ENCODE peak calls at places on chromosome 10, in six cellular contexts. One of them, this sample, is unnamed.

GRCh38 chr10:5297466-5297865 is 67.3 kb upstream of the UCN3 start:
- DNase-seq in Peyer's patch: no peak
- DNase-seq in IMR-90: no peak
- DNase-seq in mucosa of descending colon: no peak
- DNase-seq in heart left ventricle: peak; percentile 29
- DNase-seq in tibial artery: peak; percentile 77
- DNase-seq in this sample: no peak

GRCh38 chr10:123309740-123310139 is 155.5 kb downstream of the BUB3 start:
- DNase-seq in Peyer's patch: no peak
- DNase-seq in mucosa of descending colon: no peak
- DNase-seq in tibial artery: no peak
- DNase-seq in IMR-90: no peak
- DNase-seq in heart left ventricle: no peak
- DNase-seq in this sample: no peak

GRCh38 chr10:103983367-103983911 is 16.5 kb downstream of the SLK start:
- DNase-seq in Peyer's patch: no peak
- DNase-seq in mucosa of descending colon: no peak
- DNase-seq in heart left ventricle: no peak
- DNase-seq in IMR-90: no peak
- DNase-seq in tibial artery: no peak
- DNase-seq in this sample: no peak

GRCh38 chr10:44102726-44103255 is 282.1 kb downstream of the CXCL12 start:
- DNase-seq in IMR-90: no peak
- DNase-seq in tibial artery: no peak
- DNase-seq in heart left ventricle: no peak
- DNase-seq in mucosa of descending colon: no peak
- DNase-seq in Peyer's patch: no peak
- DNase-seq in this sample: no peak

GRCh38 chr10:102133373-102134195 is 744 bp downstream of the PPRC1 start:
- DNase-seq in tibial artery: peak; percentile 87
- DNase-seq in mucosa of descending colon: peak; percentile 73
- DNase-seq in heart left ventricle: peak; percentile 82
- DNase-seq in Peyer's patch: peak; percentile 58
- DNase-seq in IMR-90: peak; percentile 70
- DNase-seq in this sample: peak; percentile 93

GRCh38 chr10:119511828-119512515 is 30.5 kb downstream of the RGS10 start:
- DNase-seq in IMR-90: no peak
- DNase-seq in tibial artery: no peak
- DNase-seq in Peyer's patch: no peak
- DNase-seq in heart left ventricle: no peak
- DNase-seq in mucosa of descending colon: no peak
- DNase-seq in this sample: no peak

GRCh38 chr10:110504111-110504735 is 6.5 kb downstream of the DUSP5 start:
- DNase-seq in Peyer's patch: peak; percentile 55
- DNase-seq in IMR-90: peak; percentile 91
- DNase-seq in tibial artery: peak; percentile 70
- DNase-seq in heart left ventricle: peak; percentile 48
- DNase-seq in mucosa of descending colon: peak; percentile 48
- DNase-seq in this sample: no peak

GRCh38 chr10:114359041-114359952 is 45.0 kb downstream of the AFAP1L2 start:
- DNase-seq in tibial artery: no peak
- DNase-seq in IMR-90: no peak
- DNase-seq in Peyer's patch: no peak
- DNase-seq in mucosa of descending colon: no peak
- DNase-seq in heart left ventricle: no peak
- DNase-seq in this sample: no peak

GRCh38 chr10:11337516-11337915 is 273.9 kb downstream of the USP6NL start:
- DNase-seq in mucosa of descending colon: no peak
- DNase-seq in IMR-90: no peak
- DNase-seq in Peyer's patch: no peak
- DNase-seq in heart left ventricle: no peak
- DNase-seq in tibial artery: no peak
- DNase-seq in this sample: no peak

GRCh38 chr10:131056781-131057180 is 254.7 kb downstream of the TCERG1L start:
- DNase-seq in IMR-90: no peak
- DNase-seq in tibial artery: no peak
- DNase-seq in mucosa of descending colon: no peak
- DNase-seq in Peyer's patch: no peak
- DNase-seq in heart left ventricle: no peak
- DNase-seq in this sample: no peak

GRCh38 chr10:78756604-78757442 is 311.9 kb upstream of the ZMIZ1 start:
- DNase-seq in heart left ventricle: peak; percentile 65
- DNase-seq in mucosa of descending colon: peak; percentile 25
- DNase-seq in Peyer's patch: peak; percentile 21
- DNase-seq in IMR-90: peak; percentile 98
- DNase-seq in tibial artery: peak; percentile 94
- DNase-seq in this sample: peak; percentile 82

GRCh38 chr10:115879372-115879771 is 393.6 kb downstream of the GFRA1 start:
- DNase-seq in heart left ventricle: no peak
- DNase-seq in Peyer's patch: no peak
- DNase-seq in tibial artery: no peak
- DNase-seq in IMR-90: no peak
- DNase-seq in mucosa of descending colon: no peak
- DNase-seq in this sample: no peak

GRCh38 chr10:50497758-50498157 is 126.0 kb downstream of the SGMS1 start:
- DNase-seq in heart left ventricle: no peak
- DNase-seq in Peyer's patch: no peak
- DNase-seq in IMR-90: peak; percentile 86
- DNase-seq in tibial artery: no peak
- DNase-seq in mucosa of descending colon: no peak
- DNase-seq in this sample: no peak

GRCh38 chr10:30587522-30588031 is 42.0 kb downstream of the LYZL2 start:
- DNase-seq in Peyer's patch: peak; percentile 56
- DNase-seq in tibial artery: no peak
- DNase-seq in mucosa of descending colon: peak; percentile 47
- DNase-seq in heart left ventricle: peak; percentile 42
- DNase-seq in IMR-90: no peak
- DNase-seq in this sample: no peak

GRCh38 chr10:92757066-92757716 is 67.4 kb downstream of the HHEX start:
- DNase-seq in heart left ventricle: peak; percentile 87
- DNase-seq in tibial artery: peak; percentile 97
- DNase-seq in IMR-90: peak; percentile 82
- DNase-seq in mucosa of descending colon: peak; percentile 73
- DNase-seq in Peyer's patch: peak; percentile 87
- DNase-seq in this sample: peak; percentile 35

GRCh38 chr10:74738985-74739567 is 87.3 kb upstream of the KAT6B start:
- DNase-seq in IMR-90: peak; percentile 16
- DNase-seq in tibial artery: no peak
- DNase-seq in heart left ventricle: no peak
- DNase-seq in mucosa of descending colon: peak; percentile 45
- DNase-seq in Peyer's patch: peak; percentile 66
- DNase-seq in this sample: no peak

GRCh38 chr10:75508814-75509306 is 77.4 kb downstream of the LRMDA start:
- DNase-seq in heart left ventricle: no peak
- DNase-seq in IMR-90: no peak
- DNase-seq in tibial artery: no peak
- DNase-seq in mucosa of descending colon: no peak
- DNase-seq in Peyer's patch: no peak
- DNase-seq in this sample: peak; percentile 83

GRCh38 chr10:123144697-123145541 is 3.0 kb upstream of the HMX2 start:
- DNase-seq in Peyer's patch: no peak
- DNase-seq in tibial artery: no peak
- DNase-seq in heart left ventricle: no peak
- DNase-seq in IMR-90: no peak
- DNase-seq in mucosa of descending colon: no peak
- DNase-seq in this sample: no peak

GRCh38 chr10:79435271-79436065 is 10.0 kb downstream of the ZCCHC24 start:
- DNase-seq in mucosa of descending colon: no peak
- DNase-seq in tibial artery: peak; percentile 66
- DNase-seq in IMR-90: peak; percentile 28
- DNase-seq in Peyer's patch: no peak
- DNase-seq in heart left ventricle: peak; percentile 63
- DNase-seq in this sample: no peak

GRCh38 chr10:11434323-11434722 is 177.1 kb downstream of the USP6NL start:
- DNase-seq in mucosa of descending colon: no peak
- DNase-seq in tibial artery: no peak
- DNase-seq in heart left ventricle: no peak
- DNase-seq in IMR-90: no peak
- DNase-seq in Peyer's patch: no peak
- DNase-seq in this sample: no peak

GRCh38 chr10:101038486-101038885 is 7.5 kb downstream of the SFXN3 start:
- DNase-seq in Peyer's patch: no peak
- DNase-seq in mucosa of descending colon: no peak
- DNase-seq in tibial artery: no peak
- DNase-seq in heart left ventricle: no peak
- DNase-seq in IMR-90: no peak
- DNase-seq in this sample: no peak

GRCh38 chr10:10977231-10977956 is 40.3 kb upstream of the CELF2 start:
- DNase-seq in IMR-90: no peak
- DNase-seq in heart left ventricle: no peak
- DNase-seq in Peyer's patch: no peak
- DNase-seq in tibial artery: no peak
- DNase-seq in mucosa of descending colon: no peak
- DNase-seq in this sample: no peak

GRCh38 chr10:70535451-70535850 is 56.9 kb downstream of the PALD1 start:
- DNase-seq in mucosa of descending colon: no peak
- DNase-seq in heart left ventricle: no peak
- DNase-seq in IMR-90: no peak
- DNase-seq in tibial artery: no peak
- DNase-seq in Peyer's patch: no peak
- DNase-seq in this sample: no peak

GRCh38 chr10:68600041-68600778 is 40.1 kb downstream of the TET1 start:
- DNase-seq in tibial artery: peak; percentile 76
- DNase-seq in heart left ventricle: peak; percentile 62
- DNase-seq in IMR-90: peak; percentile 87
- DNase-seq in mucosa of descending colon: peak; percentile 83
- DNase-seq in Peyer's patch: peak; percentile 60
- DNase-seq in this sample: peak; percentile 80

GRCh38 chr10:68597407-68597806 is 37.3 kb downstream of the TET1 start:
- DNase-seq in heart left ventricle: no peak
- DNase-seq in mucosa of descending colon: no peak
- DNase-seq in Peyer's patch: no peak
- DNase-seq in tibial artery: no peak
- DNase-seq in IMR-90: no peak
- DNase-seq in this sample: no peak

GRCh38 chr10:68599754-68600040 is 39.6 kb downstream of the TET1 start:
- DNase-seq in IMR-90: no peak
- DNase-seq in Peyer's patch: no peak
- DNase-seq in heart left ventricle: no peak
- DNase-seq in mucosa of descending colon: no peak
- DNase-seq in tibial artery: no peak
- DNase-seq in this sample: no peak

GRCh38 chr10:68601490-68602265 is 41.5 kb downstream of the TET1 start:
- DNase-seq in tibial artery: no peak
- DNase-seq in Peyer's patch: no peak
- DNase-seq in heart left ventricle: no peak
- DNase-seq in IMR-90: no peak
- DNase-seq in mucosa of descending colon: no peak
- DNase-seq in this sample: no peak

GRCh38 chr10:68598978-68599753 is 39.0 kb downstream of the TET1 start:
- DNase-seq in heart left ventricle: peak; percentile 51
- DNase-seq in Peyer's patch: no peak
- DNase-seq in tibial artery: peak; percentile 69
- DNase-seq in IMR-90: peak; percentile 43
- DNase-seq in mucosa of descending colon: peak; percentile 34
- DNase-seq in this sample: peak; percentile 32
- H3K4me3 ChIP-seq in heart left ventricle: peak overlapping the region; percentile 16
- H3K4me3 ChIP-seq in Peyer's patch: peak overlapping the region; percentile 28
- H3K4me3 ChIP-seq in tibial artery: peak overlapping the region; percentile 52
- H3K4me3 ChIP-seq in IMR-90: no peak overlapping the region
- H3K4me3 ChIP-seq in mucosa of descending colon: no peak overlapping the region
- H3K4me3 ChIP-seq in this sample: peak overlapping the region; percentile 73

DNA sequence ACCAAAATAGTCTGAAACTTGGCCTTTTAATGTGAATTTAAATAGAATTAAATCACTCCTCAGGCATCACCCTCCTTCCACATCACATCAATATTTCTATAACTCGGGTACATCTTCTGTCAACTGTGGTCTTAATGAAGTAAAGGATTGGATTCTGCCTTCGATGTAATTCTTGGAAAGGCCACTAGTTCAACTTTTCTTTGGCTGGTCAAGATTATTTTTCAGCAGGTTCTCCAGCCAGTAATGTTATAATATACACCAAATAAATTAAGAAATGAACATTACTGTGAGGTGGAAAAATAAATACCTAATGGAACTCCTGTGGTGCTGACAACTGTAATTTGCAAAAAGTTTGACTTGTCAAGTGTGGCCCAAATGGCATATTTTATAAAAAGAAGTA is 9.7 kb upstream of the SLC16A9 start:
- DNase-seq in mucosa of descending colon: no peak
- DNase-seq in tibial artery: no peak
- DNase-seq in IMR-90: no peak
- DNase-seq in heart left ventricle: no peak
- DNase-seq in Peyer's patch: no peak
- DNase-seq in this sample: no peak
- TF ChIP-seq CTCF in mucosa of descending colon: no peak
- TF ChIP-seq CTCF in tibial artery: peak; percentile 13
- TF ChIP-seq CTCF in IMR-90: no peak
- TF ChIP-seq CTCF in heart left ventricle: no peak
- TF ChIP-seq CTCF in Peyer's patch: peak; percentile 24
- TF ChIP-seq CTCF in this sample: peak; percentile 44

GRCh38 chr10:71865561-71866041 is 14.6 kb upstream of the PSAP start:
- DNase-seq in heart left ventricle: no peak
- DNase-seq in tibial artery: no peak
- DNase-seq in Peyer's patch: no peak
- DNase-seq in IMR-90: no peak
- DNase-seq in mucosa of descending colon: no peak
- DNase-seq in this sample: peak; percentile 64

GRCh38 chr10:71857934-71858890 is 7.2 kb upstream of the PSAP start:
- DNase-seq in mucosa of descending colon: no peak
- DNase-seq in tibial artery: peak; percentile 76
- DNase-seq in Peyer's patch: no peak
- DNase-seq in IMR-90: no peak
- DNase-seq in heart left ventricle: no peak
- DNase-seq in this sample: no peak

GRCh38 chr10:71860243-71861029 is 9.4 kb upstream of the PSAP start:
- DNase-seq in Peyer's patch: peak; percentile 56
- DNase-seq in IMR-90: peak; percentile 100
- DNase-seq in mucosa of descending colon: peak; percentile 67
- DNase-seq in tibial artery: peak; percentile 99
- DNase-seq in heart left ventricle: peak; percentile 91
- DNase-seq in this sample: peak; percentile 96

GRCh38 chr10:71864861-71865473 is 13.9 kb upstream of the PSAP start:
- DNase-seq in Peyer's patch: no peak
- DNase-seq in heart left ventricle: no peak
- DNase-seq in IMR-90: peak; percentile 83
- DNase-seq in tibial artery: no peak
- DNase-seq in mucosa of descending colon: no peak
- DNase-seq in this sample: no peak

DNA sequence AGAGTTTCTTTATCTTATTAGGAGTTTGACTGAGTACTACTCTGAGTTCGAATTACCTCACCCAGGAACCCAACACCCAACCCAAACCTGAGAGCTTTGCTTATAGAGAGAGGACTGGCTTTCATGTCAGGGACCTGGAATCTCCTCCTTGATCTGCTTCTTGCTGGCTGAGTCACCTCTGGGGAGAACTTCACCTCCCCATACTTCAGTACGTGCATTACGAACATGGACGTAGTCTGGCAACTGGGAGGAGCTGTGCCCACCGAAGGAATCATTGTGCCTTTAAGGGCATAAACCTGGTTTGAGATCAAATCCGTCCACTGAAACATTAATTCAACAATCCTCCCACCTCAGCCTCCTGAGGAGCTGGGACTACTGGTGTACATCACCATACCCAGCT is 12.2 kb upstream of the PSAP start:
- DNase-seq in IMR-90: peak; percentile 54
- DNase-seq in mucosa of descending colon: no peak
- DNase-seq in tibial artery: no peak
- DNase-seq in Peyer's patch: no peak
- DNase-seq in heart left ventricle: no peak
- DNase-seq in this sample: no peak
- H3K4me1 ChIP-seq in IMR-90: peaks cover 20% of the 10 kb centered on the region
- H3K4me1 ChIP-seq in mucosa of descending colon: no peaks in the 10 kb centered on the region
- H3K4me1 ChIP-seq in tibial artery: peaks cover 28% of the 10 kb centered on the region
- H3K4me1 ChIP-seq in Peyer's patch: no peaks in the 10 kb centered on the region
- H3K4me1 ChIP-seq in heart left ventricle: peaks cover 17% of the 10 kb centered on the region
- H3K4me1 ChIP-seq in this sample: peaks cover 23% of the 10 kb centered on the region

GRCh38 chr10:32366588-32366987 is 19.6 kb upstream of the EPC1 start:
- DNase-seq in IMR-90: no peak
- DNase-seq in heart left ventricle: no peak
- DNase-seq in tibial artery: no peak
- DNase-seq in Peyer's patch: no peak
- DNase-seq in mucosa of descending colon: no peak
- DNase-seq in this sample: no peak
- H3K4me3 ChIP-seq in IMR-90: no peak overlapping the region
- H3K4me3 ChIP-seq in heart left ventricle: no peak overlapping the region
- H3K4me3 ChIP-seq in tibial artery: no peak overlapping the region
- H3K4me3 ChIP-seq in Peyer's patch: no peak overlapping the region
- H3K4me3 ChIP-seq in mucosa of descending colon: no peak overlapping the region
- H3K4me3 ChIP-seq in this sample: no peak overlapping the region

This sample was measured in BE2C.